ENCODE peak calls at places on chromosomes 2 and 18, in six cellular contexts. One of them, this sample, is unnamed.

GRCh38 chr18:46754188-46754587 is 2.7 kb downstream of the ST8SIA5 start:
- DNase-seq in NCI-H1417: no peak
- DNase-seq in GM19239: peak
- DNase-seq in naive thymus-derived CD4-positive, alpha-beta T cell: no peak
- DNase-seq in iPS-NIHi11: no peak
- DNase-seq in left cardiac atrium: no peak
- DNase-seq in this sample: no peak

GRCh38 chr18:3057526-3057925 is 44.6 kb upstream of the LPIN2 start:
- DNase-seq in NCI-H1417: no peak
- DNase-seq in GM19239: no peak
- DNase-seq in naive thymus-derived CD4-positive, alpha-beta T cell: no peak
- DNase-seq in iPS-NIHi11: no peak
- DNase-seq in left cardiac atrium: no peak
- DNase-seq in this sample: no peak

GRCh38 chr2:159635006-159635746 is 18.8 kb upstream of the BAZ2B start:
- DNase-seq in NCI-H1417: no peak
- DNase-seq in GM19239: no peak
- DNase-seq in naive thymus-derived CD4-positive, alpha-beta T cell: no peak
- DNase-seq in iPS-NIHi11: no peak
- DNase-seq in left cardiac atrium: no peak
- DNase-seq in this sample: no peak

GRCh38 chr2:191030521-191031154 is 16.7 kb upstream of the STAT1 start:
- DNase-seq in NCI-H1417: peak
- DNase-seq in GM19239: no peak
- DNase-seq in naive thymus-derived CD4-positive, alpha-beta T cell: peak
- DNase-seq in iPS-NIHi11: peak
- DNase-seq in left cardiac atrium: no peak
- DNase-seq in this sample: peak

GRCh38 chr2:153667475-153667874 is 188.9 kb upstream of the RPRM start:
- DNase-seq in NCI-H1417: no peak
- DNase-seq in GM19239: no peak
- DNase-seq in naive thymus-derived CD4-positive, alpha-beta T cell: no peak
- DNase-seq in iPS-NIHi11: no peak
- DNase-seq in left cardiac atrium: no peak
- DNase-seq in this sample: no peak

GRCh38 chr2:14806567-14807077 is 174.1 kb downstream of the LRATD1 start:
- DNase-seq in NCI-H1417: no peak
- DNase-seq in GM19239: no peak
- DNase-seq in naive thymus-derived CD4-positive, alpha-beta T cell: no peak
- DNase-seq in iPS-NIHi11: no peak
- DNase-seq in left cardiac atrium: no peak
- DNase-seq in this sample: no peak

GRCh38 chr2:38741542-38741852 is 9.7 kb downstream of the SRSF7 start:
- DNase-seq in NCI-H1417: no peak
- DNase-seq in GM19239: no peak
- DNase-seq in naive thymus-derived CD4-positive, alpha-beta T cell: no peak
- DNase-seq in iPS-NIHi11: no peak
- DNase-seq in left cardiac atrium: no peak
- DNase-seq in this sample: no peak

GRCh38 chr2:46849741-46850474 is 65.7 kb downstream of the MCFD2 start:
- DNase-seq in NCI-H1417: no peak
- DNase-seq in GM19239: no peak
- DNase-seq in naive thymus-derived CD4-positive, alpha-beta T cell: no peak
- DNase-seq in iPS-NIHi11: no peak
- DNase-seq in left cardiac atrium: peak
- DNase-seq in this sample: peak

GRCh38 chr18:22570492-22570891 is 152.8 kb upstream of the CTAGE1 start:
- DNase-seq in NCI-H1417: no peak
- DNase-seq in GM19239: no peak
- DNase-seq in naive thymus-derived CD4-positive, alpha-beta T cell: no peak
- DNase-seq in iPS-NIHi11: no peak
- DNase-seq in left cardiac atrium: no peak
- DNase-seq in this sample: no peak

GRCh38 chr2:203453858-203454451 is 81.1 kb downstream of the RAPH1 start:
- DNase-seq in NCI-H1417: no peak
- DNase-seq in GM19239: peak
- DNase-seq in naive thymus-derived CD4-positive, alpha-beta T cell: peak
- DNase-seq in iPS-NIHi11: peak
- DNase-seq in left cardiac atrium: no peak
- DNase-seq in this sample: peak

GRCh38 chr18:9025104-9025838 is 77.2 kb upstream of the NDUFV2 start:
- DNase-seq in NCI-H1417: no peak
- DNase-seq in GM19239: no peak
- DNase-seq in naive thymus-derived CD4-positive, alpha-beta T cell: no peak
- DNase-seq in iPS-NIHi11: no peak
- DNase-seq in left cardiac atrium: no peak
- DNase-seq in this sample: no peak

GRCh38 chr2:39541011-39541930 is 104.2 kb upstream of the MAP4K3 start:
- DNase-seq in NCI-H1417: no peak
- DNase-seq in GM19239: no peak
- DNase-seq in naive thymus-derived CD4-positive, alpha-beta T cell: no peak
- DNase-seq in iPS-NIHi11: no peak
- DNase-seq in left cardiac atrium: no peak
- DNase-seq in this sample: no peak

GRCh38 chr18:27942706-27943105 is 234.2 kb downstream of the CDH2 start:
- DNase-seq in NCI-H1417: no peak
- DNase-seq in GM19239: no peak
- DNase-seq in naive thymus-derived CD4-positive, alpha-beta T cell: no peak
- DNase-seq in iPS-NIHi11: no peak
- DNase-seq in left cardiac atrium: no peak
- DNase-seq in this sample: no peak

GRCh38 chr2:119827866-119828507 is 68.3 kb downstream of the PTPN4 start:
- DNase-seq in NCI-H1417: no peak
- DNase-seq in GM19239: no peak
- DNase-seq in naive thymus-derived CD4-positive, alpha-beta T cell: no peak
- DNase-seq in iPS-NIHi11: no peak
- DNase-seq in left cardiac atrium: no peak
- DNase-seq in this sample: no peak

GRCh38 chr2:105734762-105735538 is 9.8 kb upstream of the NCK2 start:
- DNase-seq in NCI-H1417: no peak
- DNase-seq in GM19239: no peak
- DNase-seq in naive thymus-derived CD4-positive, alpha-beta T cell: no peak
- DNase-seq in iPS-NIHi11: no peak
- DNase-seq in left cardiac atrium: no peak
- DNase-seq in this sample: no peak

GRCh38 chr2:205704101-205704741 is 21.9 kb downstream of the NRP2 start:
- DNase-seq in NCI-H1417: no peak
- DNase-seq in GM19239: no peak
- DNase-seq in naive thymus-derived CD4-positive, alpha-beta T cell: no peak
- DNase-seq in iPS-NIHi11: no peak
- DNase-seq in left cardiac atrium: peak
- DNase-seq in this sample: peak

GRCh38 chr2:42138163-42139016 is 30.8 kb upstream of the EML4 start:
- DNase-seq in NCI-H1417: no peak
- DNase-seq in GM19239: no peak
- DNase-seq in naive thymus-derived CD4-positive, alpha-beta T cell: no peak
- DNase-seq in iPS-NIHi11: no peak
- DNase-seq in left cardiac atrium: no peak
- DNase-seq in this sample: no peak

GRCh38 chr2:9145752-9146430 is 60.7 kb upstream of the ASAP2 start:
- DNase-seq in NCI-H1417: no peak
- DNase-seq in GM19239: no peak
- DNase-seq in naive thymus-derived CD4-positive, alpha-beta T cell: no peak
- DNase-seq in iPS-NIHi11: peak
- DNase-seq in left cardiac atrium: no peak
- DNase-seq in this sample: no peak

GRCh38 chr2:175817200-175817599 is 184.9 kb downstream of the LNPK start:
- DNase-seq in NCI-H1417: no peak
- DNase-seq in GM19239: no peak
- DNase-seq in naive thymus-derived CD4-positive, alpha-beta T cell: no peak
- DNase-seq in iPS-NIHi11: no peak
- DNase-seq in left cardiac atrium: no peak
- DNase-seq in this sample: no peak

GRCh38 chr2:11963966-11964365 is 217.5 kb downstream of the LPIN1 start:
- DNase-seq in NCI-H1417: no peak
- DNase-seq in GM19239: no peak
- DNase-seq in naive thymus-derived CD4-positive, alpha-beta T cell: no peak
- DNase-seq in iPS-NIHi11: no peak
- DNase-seq in left cardiac atrium: no peak
- DNase-seq in this sample: no peak

GRCh38 chr2:20061476-20061875 is 10.0 kb upstream of the LAPTM4A start:
- DNase-seq in NCI-H1417: no peak
- DNase-seq in GM19239: no peak
- DNase-seq in naive thymus-derived CD4-positive, alpha-beta T cell: no peak
- DNase-seq in iPS-NIHi11: no peak
- DNase-seq in left cardiac atrium: no peak
- DNase-seq in this sample: no peak

GRCh38 chr18:2244641-2245040 is 326.7 kb downstream of the METTL4 start:
- DNase-seq in NCI-H1417: no peak
- DNase-seq in GM19239: no peak
- DNase-seq in naive thymus-derived CD4-positive, alpha-beta T cell: no peak
- DNase-seq in iPS-NIHi11: no peak
- DNase-seq in left cardiac atrium: no peak
- DNase-seq in this sample: no peak

GRCh38 chr2:98821629-98822135 is 90.8 kb upstream of the MGAT4A start:
- DNase-seq in NCI-H1417: no peak
- DNase-seq in GM19239: no peak
- DNase-seq in naive thymus-derived CD4-positive, alpha-beta T cell: no peak
- DNase-seq in iPS-NIHi11: no peak
- DNase-seq in left cardiac atrium: peak
- DNase-seq in this sample: no peak

GRCh38 chr2:9811679-9812511 is 31.4 kb upstream of the TAF1B start:
- DNase-seq in NCI-H1417: no peak
- DNase-seq in GM19239: no peak
- DNase-seq in naive thymus-derived CD4-positive, alpha-beta T cell: no peak
- DNase-seq in iPS-NIHi11: no peak
- DNase-seq in left cardiac atrium: no peak
- DNase-seq in this sample: no peak

GRCh38 chr18:45084207-45084606 is 403.5 kb downstream of the SETBP1 start:
- DNase-seq in NCI-H1417: no peak
- DNase-seq in GM19239: no peak
- DNase-seq in naive thymus-derived CD4-positive, alpha-beta T cell: no peak
- DNase-seq in iPS-NIHi11: no peak
- DNase-seq in left cardiac atrium: no peak
- DNase-seq in this sample: no peak

GRCh38 chr2:108396845-108397244 is 19.1 kb downstream of the SULT1C4 start:
- DNase-seq in NCI-H1417: no peak
- DNase-seq in GM19239: no peak
- DNase-seq in naive thymus-derived CD4-positive, alpha-beta T cell: no peak
- DNase-seq in iPS-NIHi11: no peak
- DNase-seq in left cardiac atrium: no peak
- DNase-seq in this sample: no peak

GRCh38 chr2:15092691-15093090 is 460.2 kb downstream of the LRATD1 start:
- DNase-seq in NCI-H1417: no peak
- DNase-seq in GM19239: no peak
- DNase-seq in naive thymus-derived CD4-positive, alpha-beta T cell: no peak
- DNase-seq in iPS-NIHi11: no peak
- DNase-seq in left cardiac atrium: no peak
- DNase-seq in this sample: no peak

GRCh38 chr18:48627216-48627615 is 88.4 kb downstream of the CTIF start:
- DNase-seq in NCI-H1417: no peak
- DNase-seq in GM19239: no peak
- DNase-seq in naive thymus-derived CD4-positive, alpha-beta T cell: no peak
- DNase-seq in iPS-NIHi11: no peak
- DNase-seq in left cardiac atrium: no peak
- DNase-seq in this sample: no peak

GRCh38 chr2:135424849-135425248 is 106.2 kb downstream of the ZRANB3 start:
- DNase-seq in NCI-H1417: no peak
- DNase-seq in GM19239: no peak
- DNase-seq in naive thymus-derived CD4-positive, alpha-beta T cell: no peak
- DNase-seq in iPS-NIHi11: no peak
- DNase-seq in left cardiac atrium: no peak
- DNase-seq in this sample: no peak

GRCh38 chr2:45965841-45966498 is 314.5 kb downstream of the PRKCE start:
- DNase-seq in NCI-H1417: no peak
- DNase-seq in GM19239: no peak
- DNase-seq in naive thymus-derived CD4-positive, alpha-beta T cell: no peak
- DNase-seq in iPS-NIHi11: no peak
- DNase-seq in left cardiac atrium: no peak
- DNase-seq in this sample: no peak

GRCh38 chr2:4901092-4901735 is 791.0 kb upstream of the SOX11 start:
- DNase-seq in NCI-H1417: no peak
- DNase-seq in GM19239: no peak
- DNase-seq in naive thymus-derived CD4-positive, alpha-beta T cell: no peak
- DNase-seq in iPS-NIHi11: no peak
- DNase-seq in left cardiac atrium: no peak
- DNase-seq in this sample: peak

GRCh38 chr2:96150007-96150406 is 4.8 kb upstream of the DUSP2 start:
- DNase-seq in NCI-H1417: no peak
- DNase-seq in GM19239: no peak
- DNase-seq in naive thymus-derived CD4-positive, alpha-beta T cell: no peak
- DNase-seq in iPS-NIHi11: no peak
- DNase-seq in left cardiac atrium: no peak
- DNase-seq in this sample: no peak

GRCh38 chr18:59560556-59560955 is 136.7 kb downstream of the CCBE1 start:
- DNase-seq in NCI-H1417: no peak
- DNase-seq in GM19239: no peak
- DNase-seq in naive thymus-derived CD4-positive, alpha-beta T cell: no peak
- DNase-seq in iPS-NIHi11: no peak
- DNase-seq in left cardiac atrium: no peak
- DNase-seq in this sample: no peak

GRCh38 chr2:216730871-216731270 is 35.5 kb upstream of the IGFBP5 start:
- DNase-seq in NCI-H1417: no peak
- DNase-seq in GM19239: no peak
- DNase-seq in naive thymus-derived CD4-positive, alpha-beta T cell: no peak
- DNase-seq in iPS-NIHi11: no peak
- DNase-seq in left cardiac atrium: no peak
- DNase-seq in this sample: no peak

GRCh38 chr2:149094217-149095015 is 55.9 kb downstream of the LYPD6B start:
- DNase-seq in NCI-H1417: no peak
- DNase-seq in GM19239: no peak
- DNase-seq in naive thymus-derived CD4-positive, alpha-beta T cell: no peak
- DNase-seq in iPS-NIHi11: peak
- DNase-seq in left cardiac atrium: no peak
- DNase-seq in this sample: no peak

GRCh38 chr2:48912110-48912509 is 156.6 kb upstream of the LHCGR start:
- DNase-seq in NCI-H1417: no peak
- DNase-seq in GM19239: no peak
- DNase-seq in naive thymus-derived CD4-positive, alpha-beta T cell: no peak
- DNase-seq in iPS-NIHi11: peak
- DNase-seq in left cardiac atrium: no peak
- DNase-seq in this sample: peak

GRCh38 chr2:132936261-132936660 is 266.3 kb upstream of the LYPD1 start:
- DNase-seq in NCI-H1417: no peak
- DNase-seq in GM19239: no peak
- DNase-seq in naive thymus-derived CD4-positive, alpha-beta T cell: no peak
- DNase-seq in iPS-NIHi11: no peak
- DNase-seq in left cardiac atrium: no peak
- DNase-seq in this sample: no peak

GRCh38 chr18:35042389-35043066 is 1.3 kb downstream of the MAPRE2 start:
- DNase-seq in NCI-H1417: no peak
- DNase-seq in GM19239: no peak
- DNase-seq in naive thymus-derived CD4-positive, alpha-beta T cell: peak
- DNase-seq in iPS-NIHi11: no peak
- DNase-seq in left cardiac atrium: no peak
- DNase-seq in this sample: no peak

This sample was measured in NCI-H2227 treated with DMSO at 0.1 percent for 48 hours.